ENCODE peak calls at places on chromosomes 4 and X, in ten cellular contexts. One of them, this sample, is unnamed.

GRCh38 chr4:140876597-140877364 is 120.6 kb upstream of the TBC1D9 start:
- DNase-seq in CD4-positive, alpha-beta memory T cell: no peak
- DNase-seq in sigmoid colon: no peak
- DNase-seq in A549: no peak
- DNase-seq in heart right ventricle: no peak
- DNase-seq in suprapubic skin: no peak
- DNase-seq in OCI-LY7: no peak
- DNase-seq in fibroblast of lung: peak; percentile 77
- DNase-seq in neural progenitor cell: no peak
- DNase-seq in right atrium auricular region: no peak
- DNase-seq in this sample: no peak

GRCh38 chr4:149549911-149550310 is 265.7 kb downstream of the IQCM start:
- DNase-seq in CD4-positive, alpha-beta memory T cell: no peak
- DNase-seq in sigmoid colon: no peak
- DNase-seq in A549: peak; percentile 1
- DNase-seq in heart right ventricle: peak; percentile 6
- DNase-seq in suprapubic skin: no peak
- DNase-seq in OCI-LY7: no peak
- DNase-seq in fibroblast of lung: peak; percentile 13
- DNase-seq in neural progenitor cell: peak; percentile 38
- DNase-seq in right atrium auricular region: no peak
- DNase-seq in this sample: no peak

GRCh38 chr4:59612235-59612634 is 1587.9 kb upstream of the ADGRL3 start:
- DNase-seq in CD4-positive, alpha-beta memory T cell: no peak
- DNase-seq in sigmoid colon: no peak
- DNase-seq in A549: peak; percentile 2
- DNase-seq in heart right ventricle: no peak
- DNase-seq in suprapubic skin: no peak
- DNase-seq in OCI-LY7: no peak
- DNase-seq in fibroblast of lung: peak; percentile 75
- DNase-seq in neural progenitor cell: no peak
- DNase-seq in right atrium auricular region: no peak
- DNase-seq in this sample: no peak

GRCh38 chr4:84499065-84499982 is at the start of gene NKX6-1:
- DNase-seq in CD4-positive, alpha-beta memory T cell: no peak
- DNase-seq in sigmoid colon: no peak
- DNase-seq in A549: peak; percentile 78
- DNase-seq in heart right ventricle: peak; percentile 20
- DNase-seq in suprapubic skin: peak; percentile 72
- DNase-seq in OCI-LY7: no peak
- DNase-seq in fibroblast of lung: peak; percentile 85
- DNase-seq in neural progenitor cell: peak; percentile 99
- DNase-seq in right atrium auricular region: no peak
- DNase-seq in this sample: no peak

GRCh38 chr4:165631208-165631894 is 241.7 kb upstream of the TLL1 start:
- DNase-seq in CD4-positive, alpha-beta memory T cell: no peak
- DNase-seq in sigmoid colon: no peak
- DNase-seq in A549: no peak
- DNase-seq in heart right ventricle: no peak
- DNase-seq in suprapubic skin: no peak
- DNase-seq in OCI-LY7: no peak
- DNase-seq in fibroblast of lung: peak; percentile 12
- DNase-seq in neural progenitor cell: no peak
- DNase-seq in right atrium auricular region: no peak
- DNase-seq in this sample: no peak

GRCh38 chr4:176789955-176790354 is 2.8 kb downstream of the VEGFC start:
- DNase-seq in CD4-positive, alpha-beta memory T cell: no peak
- DNase-seq in sigmoid colon: no peak
- DNase-seq in A549: peak; percentile 70
- DNase-seq in heart right ventricle: peak; percentile 13
- DNase-seq in suprapubic skin: no peak
- DNase-seq in OCI-LY7: peak; percentile 17
- DNase-seq in fibroblast of lung: peak; percentile 71
- DNase-seq in neural progenitor cell: peak; percentile 46
- DNase-seq in right atrium auricular region: no peak
- DNase-seq in this sample: no peak

GRCh38 chr4:69773443-69773842 is 13.0 kb upstream of the SULT1B1 start:
- DNase-seq in CD4-positive, alpha-beta memory T cell: no peak
- DNase-seq in sigmoid colon: no peak
- DNase-seq in A549: peak; percentile 9
- DNase-seq in heart right ventricle: no peak
- DNase-seq in suprapubic skin: no peak
- DNase-seq in OCI-LY7: no peak
- DNase-seq in fibroblast of lung: peak; percentile 77
- DNase-seq in neural progenitor cell: no peak
- DNase-seq in right atrium auricular region: no peak
- DNase-seq in this sample: no peak

GRCh38 chr4:48275247-48275646 is 5.6 kb upstream of the TEC start:
- DNase-seq in CD4-positive, alpha-beta memory T cell: no peak
- DNase-seq in sigmoid colon: no peak
- DNase-seq in A549: peak; percentile 53
- DNase-seq in heart right ventricle: no peak
- DNase-seq in suprapubic skin: no peak
- DNase-seq in OCI-LY7: peak; percentile 45
- DNase-seq in fibroblast of lung: no peak
- DNase-seq in neural progenitor cell: peak; percentile 12
- DNase-seq in right atrium auricular region: no peak
- DNase-seq in this sample: no peak

GRCh38 chrX:18874560-18875255 is 109.2 kb downstream of the PHKA2 start:
- DNase-seq in CD4-positive, alpha-beta memory T cell: no peak
- DNase-seq in sigmoid colon: no peak
- DNase-seq in A549: no peak
- DNase-seq in heart right ventricle: no peak
- DNase-seq in suprapubic skin: no peak
- DNase-seq in OCI-LY7: no peak
- DNase-seq in fibroblast of lung: no peak
- DNase-seq in neural progenitor cell: no peak
- DNase-seq in right atrium auricular region: no peak
- DNase-seq in this sample: no peak

GRCh38 chrX:49165901-49166881 is 3.6 kb downstream of the MAGIX start:
- DNase-seq in CD4-positive, alpha-beta memory T cell: peak; percentile 81
- DNase-seq in sigmoid colon: peak; percentile 93
- DNase-seq in A549: no peak
- DNase-seq in heart right ventricle: peak; percentile 83
- DNase-seq in suprapubic skin: peak; percentile 87
- DNase-seq in OCI-LY7: peak; percentile 88
- DNase-seq in fibroblast of lung: peak; percentile 76
- DNase-seq in neural progenitor cell: peak; percentile 89
- DNase-seq in right atrium auricular region: peak; percentile 71
- DNase-seq in this sample: peak; percentile 79

GRCh38 chr4:18847276-18847890 is 825.8 kb upstream of the LCORL start:
- DNase-seq in CD4-positive, alpha-beta memory T cell: no peak
- DNase-seq in sigmoid colon: no peak
- DNase-seq in A549: no peak
- DNase-seq in heart right ventricle: no peak
- DNase-seq in suprapubic skin: no peak
- DNase-seq in OCI-LY7: no peak
- DNase-seq in fibroblast of lung: peak; percentile 37
- DNase-seq in neural progenitor cell: no peak
- DNase-seq in right atrium auricular region: no peak
- DNase-seq in this sample: no peak

GRCh38 chr4:77007358-77008230 is 58.0 kb downstream of the SEPTIN11 start:
- DNase-seq in CD4-positive, alpha-beta memory T cell: peak; percentile 41
- DNase-seq in sigmoid colon: no peak
- DNase-seq in A549: no peak
- DNase-seq in heart right ventricle: no peak
- DNase-seq in suprapubic skin: no peak
- DNase-seq in OCI-LY7: no peak
- DNase-seq in fibroblast of lung: peak; percentile 79
- DNase-seq in neural progenitor cell: no peak
- DNase-seq in right atrium auricular region: peak; percentile 66
- DNase-seq in this sample: no peak
- H3K4me1 ChIP-seq in CD4-positive, alpha-beta memory T cell: peaks cover 35% of the 10 kb centered on the region
- H3K4me1 ChIP-seq in sigmoid colon: peaks cover 24% of the 10 kb centered on the region
- H3K4me1 ChIP-seq in A549: no peaks in the 10 kb centered on the region
- H3K4me1 ChIP-seq in heart right ventricle: peaks cover 10% of the 10 kb centered on the region
- H3K4me1 ChIP-seq in suprapubic skin: peaks cover 29% of the 10 kb centered on the region
- H3K4me1 ChIP-seq in OCI-LY7: peaks cover 6% of the 10 kb centered on the region
- H3K4me1 ChIP-seq in fibroblast of lung: peaks cover 49% of the 10 kb centered on the region
- H3K4me1 ChIP-seq in neural progenitor cell: peaks cover 14% of the 10 kb centered on the region
- H3K4me1 ChIP-seq in right atrium auricular region: no peaks in the 10 kb centered on the region
- H3K4me1 ChIP-seq in this sample: peaks cover 21% of the 10 kb centered on the region

DNA sequence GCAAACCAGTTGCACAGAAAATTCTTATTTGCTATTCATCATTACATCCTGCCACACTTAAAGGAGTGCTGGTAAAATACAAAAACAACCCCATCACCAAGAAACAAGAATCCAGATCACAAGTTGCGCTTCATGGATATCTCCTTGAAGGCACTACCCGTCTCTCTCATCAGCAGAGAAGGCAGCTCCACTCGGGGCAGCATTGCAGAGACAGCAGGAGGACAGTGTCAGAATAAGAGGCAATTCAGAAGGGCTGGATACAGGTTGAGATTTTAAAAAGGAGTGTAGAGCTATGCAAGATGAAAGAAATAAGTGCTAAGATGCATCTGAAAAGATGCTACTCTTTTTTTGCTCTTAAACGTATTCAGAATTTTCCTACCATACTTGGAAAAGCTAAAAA is 71.4 kb downstream of the LDB2 start:
- DNase-seq in CD4-positive, alpha-beta memory T cell: no peak
- DNase-seq in sigmoid colon: no peak
- DNase-seq in A549: no peak
- DNase-seq in heart right ventricle: no peak
- DNase-seq in suprapubic skin: no peak
- DNase-seq in OCI-LY7: no peak
- DNase-seq in fibroblast of lung: no peak
- DNase-seq in neural progenitor cell: no peak
- DNase-seq in right atrium auricular region: no peak
- DNase-seq in this sample: no peak
- H3K27ac ChIP-seq in CD4-positive, alpha-beta memory T cell: no peak overlapping the region
- H3K27ac ChIP-seq in sigmoid colon: no peak overlapping the region
- H3K27ac ChIP-seq in A549: no peak overlapping the region
- H3K27ac ChIP-seq in heart right ventricle: peak overlapping the region; percentile 41
- H3K27ac ChIP-seq in suprapubic skin: no peak overlapping the region
- H3K27ac ChIP-seq in OCI-LY7: no peak overlapping the region
- H3K27ac ChIP-seq in fibroblast of lung: no peak overlapping the region
- H3K27ac ChIP-seq in neural progenitor cell: no peak overlapping the region
- H3K27ac ChIP-seq in right atrium auricular region: peak overlapping the region; percentile 33
- H3K27ac ChIP-seq in this sample: peak overlapping the region; percentile 43

DNA sequence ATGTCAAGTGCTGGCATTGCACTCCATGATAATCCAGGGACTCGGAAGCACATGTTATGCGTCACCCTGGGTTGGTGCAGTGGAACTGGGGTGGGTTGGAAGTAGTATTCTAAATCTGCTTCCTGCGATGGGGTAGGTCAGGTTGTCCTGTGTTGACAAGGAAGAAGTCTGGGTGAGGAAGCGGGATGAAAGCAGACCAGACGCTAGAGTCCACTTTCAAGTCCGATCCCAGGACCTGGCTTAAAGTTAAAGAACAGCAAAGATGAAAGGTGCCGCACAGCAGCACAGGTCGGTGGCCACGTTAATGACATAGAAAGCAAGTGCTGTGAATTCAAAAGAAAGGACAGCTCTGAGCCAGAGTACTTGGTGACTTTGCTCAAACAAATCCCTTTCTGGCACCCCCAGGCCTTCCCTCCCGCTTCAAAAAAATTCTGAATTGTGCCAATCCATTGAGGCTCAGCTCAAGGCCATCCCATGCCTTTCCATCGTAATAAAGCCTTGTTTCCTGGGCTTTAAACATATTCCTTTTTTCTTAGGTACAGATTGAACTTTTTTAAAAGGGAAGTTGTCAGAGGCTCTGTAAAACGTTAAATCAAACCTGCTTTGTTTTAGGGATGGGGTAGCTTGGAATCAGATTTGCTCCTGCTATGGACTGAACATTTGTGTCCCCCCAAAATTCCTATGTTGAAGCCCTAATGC is 117.7 kb downstream of the PTTG2 start:
- DNase-seq in CD4-positive, alpha-beta memory T cell: no peak
- DNase-seq in sigmoid colon: no peak
- DNase-seq in A549: no peak
- DNase-seq in heart right ventricle: no peak
- DNase-seq in suprapubic skin: no peak
- DNase-seq in OCI-LY7: no peak
- DNase-seq in fibroblast of lung: no peak
- DNase-seq in neural progenitor cell: no peak
- DNase-seq in right atrium auricular region: no peak
- DNase-seq in this sample: no peak
- H3K4me1 ChIP-seq in CD4-positive, alpha-beta memory T cell: no peaks in the 10 kb centered on the region
- H3K4me1 ChIP-seq in sigmoid colon: peaks cover 80% of the 10 kb centered on the region
- H3K4me1 ChIP-seq in A549: peaks cover 27% of the 10 kb centered on the region
- H3K4me1 ChIP-seq in heart right ventricle: peaks cover 3% of the 10 kb centered on the region
- H3K4me1 ChIP-seq in suprapubic skin: peaks cover 32% of the 10 kb centered on the region
- H3K4me1 ChIP-seq in OCI-LY7: no peaks in the 10 kb centered on the region
- H3K4me1 ChIP-seq in fibroblast of lung: peaks cover 19% of the 10 kb centered on the region
- H3K4me1 ChIP-seq in neural progenitor cell: no peaks in the 10 kb centered on the region
- H3K4me1 ChIP-seq in right atrium auricular region: no peaks in the 10 kb centered on the region
- H3K4me1 ChIP-seq in this sample: peaks cover 89% of the 10 kb centered on the region

GRCh38 chr4:10005632-10006031 is 15.7 kb downstream of the SLC2A9 start:
- DNase-seq in CD4-positive, alpha-beta memory T cell: no peak
- DNase-seq in sigmoid colon: no peak
- DNase-seq in A549: no peak
- DNase-seq in heart right ventricle: no peak
- DNase-seq in suprapubic skin: no peak
- DNase-seq in OCI-LY7: no peak
- DNase-seq in fibroblast of lung: no peak
- DNase-seq in neural progenitor cell: no peak
- DNase-seq in right atrium auricular region: no peak
- DNase-seq in this sample: no peak

GRCh38 chr4:10002278-10002677 is 19.0 kb downstream of the SLC2A9 start:
- DNase-seq in CD4-positive, alpha-beta memory T cell: no peak
- DNase-seq in sigmoid colon: no peak
- DNase-seq in A549: no peak
- DNase-seq in heart right ventricle: no peak
- DNase-seq in suprapubic skin: no peak
- DNase-seq in OCI-LY7: no peak
- DNase-seq in fibroblast of lung: no peak
- DNase-seq in neural progenitor cell: no peak
- DNase-seq in right atrium auricular region: no peak
- DNase-seq in this sample: no peak

GRCh38 chr4:10001757-10002156 is 19.5 kb downstream of the SLC2A9 start:
- DNase-seq in CD4-positive, alpha-beta memory T cell: no peak
- DNase-seq in sigmoid colon: no peak
- DNase-seq in A549: no peak
- DNase-seq in heart right ventricle: no peak
- DNase-seq in suprapubic skin: no peak
- DNase-seq in OCI-LY7: no peak
- DNase-seq in fibroblast of lung: no peak
- DNase-seq in neural progenitor cell: no peak
- DNase-seq in right atrium auricular region: no peak
- DNase-seq in this sample: no peak

GRCh38 chr4:10006236-10006603 is 15.1 kb downstream of the SLC2A9 start:
- DNase-seq in CD4-positive, alpha-beta memory T cell: no peak
- DNase-seq in sigmoid colon: peak; percentile 69
- DNase-seq in A549: peak; percentile 75
- DNase-seq in heart right ventricle: peak; percentile 24
- DNase-seq in suprapubic skin: no peak
- DNase-seq in OCI-LY7: peak; percentile 12
- DNase-seq in fibroblast of lung: peak; percentile 23
- DNase-seq in neural progenitor cell: no peak
- DNase-seq in right atrium auricular region: no peak
- DNase-seq in this sample: peak; percentile 57

DNA sequence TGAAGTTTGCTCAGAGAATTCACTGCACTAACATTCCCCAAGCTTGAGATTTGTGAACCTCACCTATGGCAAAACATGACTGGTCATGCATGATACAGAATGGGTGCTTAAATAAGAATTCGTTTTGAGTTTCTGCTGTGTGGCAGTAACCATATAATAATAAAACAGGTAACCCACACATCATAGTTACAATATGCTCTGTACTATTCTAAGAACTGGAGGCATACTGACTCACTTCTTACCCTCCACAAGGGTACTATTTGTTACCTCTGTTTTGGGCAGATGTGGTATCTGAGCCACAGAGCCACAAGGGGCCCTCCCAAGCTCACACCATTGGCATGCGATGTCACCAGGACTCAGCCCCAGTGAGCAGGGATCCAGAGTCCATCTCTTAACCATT is 17.6 kb downstream of the SLC2A9 start:
- DNase-seq in CD4-positive, alpha-beta memory T cell: no peak
- DNase-seq in sigmoid colon: no peak
- DNase-seq in A549: no peak
- DNase-seq in heart right ventricle: no peak
- DNase-seq in suprapubic skin: no peak
- DNase-seq in OCI-LY7: no peak
- DNase-seq in fibroblast of lung: no peak
- DNase-seq in neural progenitor cell: no peak
- DNase-seq in right atrium auricular region: no peak
- DNase-seq in this sample: no peak
- H3K27ac ChIP-seq in CD4-positive, alpha-beta memory T cell: no peak overlapping the region
- H3K27ac ChIP-seq in sigmoid colon: no peak overlapping the region
- H3K27ac ChIP-seq in A549: no peak overlapping the region
- H3K27ac ChIP-seq in heart right ventricle: no peak overlapping the region
- H3K27ac ChIP-seq in suprapubic skin: no peak overlapping the region
- H3K27ac ChIP-seq in OCI-LY7: no peak overlapping the region
- H3K27ac ChIP-seq in fibroblast of lung: no peak overlapping the region
- H3K27ac ChIP-seq in neural progenitor cell: no peak overlapping the region
- H3K27ac ChIP-seq in right atrium auricular region: no peak overlapping the region
- H3K27ac ChIP-seq in this sample: no peak overlapping the region